ENCODE peak calls at places on chromosomes 16 and 17, in six cellular contexts. H, Q, C, D, N and Z are unnamed samples.

GRCh38 chr17:42050360-42051012 is at the start of gene C17orf113:
- DNase-seq in H (peak; percentile 50), Q (no peak), C (no peak), D (peak; percentile 6), N (peak; percentile 85), Z (peak; percentile 21)

GRCh38 chr17:74807376-74807775 is 31.2 kb upstream of the NAT9 start:
- DNase-seq in H (no peak), Q (no peak), C (no peak), D (no peak), N (no peak), Z (no peak)

GRCh38 chr16:67628216-67628615 is 16.7 kb upstream of the CARMIL2 start:
- DNase-seq in H (no peak), Q (no peak), C (no peak), D (no peak), N (no peak), Z (no peak)

GRCh38 chr16:31093132-31093703 is 1.4 kb downstream of the VKORC1 start:
- DNase-seq in H (no peak), Q (peak; percentile 59), C (no peak), D (peak; percentile 64), N (peak; percentile 30), Z (peak; percentile 31)

GRCh38 chr17:29838961-29839360 is 91.1 kb downstream of the SSH2 start:
- DNase-seq in H (peak; percentile 31), Q (no peak), C (no peak), D (no peak), N (peak; percentile 20), Z (peak; percentile 65)

GRCh38 chr16:27379919-27380318 is 22.1 kb upstream of the IL21R start:
- DNase-seq in H (no peak), Q (no peak), C (no peak), D (no peak), N (no peak), Z (no peak)

GRCh38 chr17:50778988-50779387 is 11.7 kb upstream of the ANKRD40CL start:
- DNase-seq in H (no peak), Q (no peak), C (no peak), D (no peak), N (no peak), Z (no peak)

GRCh38 chr16:20136446-20136968 is 62.8 kb upstream of the GPR139 start:
- DNase-seq in H (no peak), Q (no peak), C (no peak), D (no peak), N (no peak), Z (no peak)

GRCh38 chr17:15886804-15887203 is 58.1 kb upstream of the ADORA2B start:
- DNase-seq in H (no peak), Q (no peak), C (no peak), D (no peak), N (no peak), Z (no peak)

GRCh38 chr17:35898283-35899070 is 18.3 kb upstream of the CCL5 start:
- DNase-seq in H (peak; percentile 9), Q (no peak), C (no peak), D (no peak), N (peak; percentile 66), Z (no peak)

GRCh38 chr17:68789203-68789962 is 165.8 kb downstream of the ABCA8 start:
- DNase-seq in H (no peak), Q (no peak), C (no peak), D (no peak), N (no peak), Z (no peak)

GRCh38 chr16:77588389-77588788 is 133.9 kb upstream of the NUDT7 start:
- DNase-seq in H (no peak), Q (no peak), C (no peak), D (no peak), N (no peak), Z (no peak)

GRCh38 chr17:64418506-64419339 is 28.1 kb upstream of the PECAM1 start:
- DNase-seq in H (no peak), Q (peak; percentile 84), C (peak; percentile 39), D (peak; percentile 88), N (peak; percentile 12), Z (peak; percentile 65)

GRCh38 chr17:77869665-77870132 is 88.8 kb upstream of the TNRC6C start:
- DNase-seq in H (no peak), Q (peak; percentile 97), C (no peak), D (no peak), N (no peak), Z (no peak)

GRCh38 chr17:15404116-15404730 is 62.8 kb upstream of the TEKT3 start:
- DNase-seq in H (no peak), Q (no peak), C (peak; percentile 24), D (peak; percentile 58), N (no peak), Z (peak; percentile 39)

GRCh38 chr17:4444782-4445473 is 11.2 kb downstream of the SPNS3 start:
- DNase-seq in H (peak; percentile 83), Q (no peak), C (no peak), D (no peak), N (peak; percentile 85), Z (no peak)

GRCh38 chr16:72092832-72093447 is 480 bp downstream of the TXNL4B start:
- DNase-seq in H (no peak), Q (no peak), C (peak; percentile 34), D (peak; percentile 78), N (peak; percentile 40), Z (peak; percentile 69)

GRCh38 chr17:7579001-7579838 is at the start of gene CD68:
- DNase-seq in H (peak; percentile 64), Q (peak; percentile 84), C (peak; percentile 66), D (peak; percentile 98), N (peak; percentile 76), Z (peak; percentile 90)

GRCh38 chr16:86222541-86222940 is 287.8 kb upstream of the FOXF1 start:
- DNase-seq in H (no peak), Q (no peak), C (peak; percentile 61), D (peak; percentile 47), N (no peak), Z (peak; percentile 56)

GRCh38 chr16:56419740-56420548 is 5.4 kb downstream of the AMFR start:
- DNase-seq in H (no peak), Q (no peak), C (no peak), D (no peak), N (peak; percentile 78), Z (no peak)

GRCh38 chr16:29141586-29142324 is 156.9 kb downstream of the LAT start:
- DNase-seq in H (no peak), Q (no peak), C (no peak), D (no peak), N (no peak), Z (no peak)

GRCh38 chr17:66240630-66241029 is 11.4 kb upstream of the APOH start:
- DNase-seq in H (no peak), Q (no peak), C (no peak), D (peak; percentile 51), N (no peak), Z (peak; percentile 55)

GRCh38 chr16:51849715-51850114 is 697.2 kb downstream of the TOX3 start:
- DNase-seq in H (no peak), Q (peak; percentile 1), C (no peak), D (no peak), N (no peak), Z (no peak)

DNA sequence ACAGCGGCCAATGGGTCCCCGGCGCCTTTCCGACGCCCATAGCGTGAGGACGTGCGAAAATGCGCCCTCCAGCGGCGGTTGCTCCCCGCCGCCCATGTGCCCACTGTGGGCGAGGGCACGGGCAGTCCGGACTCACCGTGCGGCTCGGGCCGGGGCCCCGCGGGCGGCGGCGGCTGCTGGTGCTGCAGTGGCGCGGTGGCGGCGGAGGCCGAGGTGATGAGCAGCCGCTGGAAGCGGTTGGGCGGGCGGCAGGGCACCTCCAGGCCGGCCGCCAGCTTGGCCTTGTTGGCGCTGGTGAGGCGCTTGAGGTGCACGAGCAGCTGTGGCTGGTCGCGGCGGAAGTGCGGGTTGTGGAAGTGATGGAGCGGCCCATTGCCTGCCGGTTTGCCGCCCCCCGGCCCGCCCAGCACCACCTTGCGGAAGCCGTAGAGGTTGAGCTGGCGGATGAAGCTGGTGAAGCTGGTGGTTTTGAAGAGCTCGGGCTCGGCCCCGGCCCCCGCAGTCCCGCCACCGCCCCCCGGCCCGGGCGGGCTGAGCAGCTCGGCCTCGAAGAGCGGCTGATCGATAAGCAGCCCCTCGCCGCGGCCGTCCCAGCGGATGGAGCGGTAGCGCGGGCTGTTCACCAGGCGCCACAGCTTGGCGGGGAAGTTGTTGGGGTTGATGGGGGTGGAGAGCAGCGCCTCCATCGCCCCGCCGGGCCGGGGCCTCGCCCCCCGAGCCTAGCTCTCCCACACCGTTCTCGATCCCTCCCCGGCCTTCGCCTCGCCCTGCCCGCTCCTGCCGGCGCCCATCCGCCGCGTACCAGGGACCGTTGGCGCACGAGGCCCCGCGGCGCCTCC is at the start of gene HSF5:
- DNase-seq in H (no peak), Q (no peak), C (no peak), D (no peak), N (no peak), Z (no peak)
- TF ChIP-seq CTCF in H (no peak), Q (no peak), C (no peak), D (no peak), N (no peak), Z (no peak)

GRCh38 chr16:89253548-89254287 is 36.2 kb downstream of the ZNF778 start:
- DNase-seq in H (no peak), Q (no peak), C (no peak), D (no peak), N (no peak), Z (no peak)
- TF ChIP-seq CTCF in H (no peak), Q (no peak), C (no peak), D (no peak), N (no peak), Z (no peak)

GRCh38 chr16:4409081-4409932 is 7.1 kb downstream of the CORO7 start:
- DNase-seq in H (no peak), Q (no peak), C (no peak), D (no peak), N (no peak), Z (no peak)
- TF ChIP-seq CTCF in H (no peak), Q (peak; percentile 26), C (no peak), D (peak; percentile 9), N (no peak), Z (peak; percentile 9)

GRCh38 chr16:12760819-12761611 is 42.7 kb downstream of the CPPED1 start:
- DNase-seq in H (no peak), Q (peak; percentile 62), C (no peak), D (no peak), N (no peak), Z (no peak)

GRCh38 chr16:12767897-12768296 is 35.8 kb downstream of the CPPED1 start:
- DNase-seq in H (no peak), Q (no peak), C (no peak), D (no peak), N (no peak), Z (no peak)

GRCh38 chr16:12766853-12767252 is 36.8 kb downstream of the CPPED1 start:
- DNase-seq in H (no peak), Q (no peak), C (no peak), D (no peak), N (no peak), Z (no peak)

GRCh38 chr16:12764813-12765212 is 38.9 kb downstream of the CPPED1 start:
- DNase-seq in H (no peak), Q (no peak), C (no peak), D (no peak), N (no peak), Z (no peak)

DNA sequence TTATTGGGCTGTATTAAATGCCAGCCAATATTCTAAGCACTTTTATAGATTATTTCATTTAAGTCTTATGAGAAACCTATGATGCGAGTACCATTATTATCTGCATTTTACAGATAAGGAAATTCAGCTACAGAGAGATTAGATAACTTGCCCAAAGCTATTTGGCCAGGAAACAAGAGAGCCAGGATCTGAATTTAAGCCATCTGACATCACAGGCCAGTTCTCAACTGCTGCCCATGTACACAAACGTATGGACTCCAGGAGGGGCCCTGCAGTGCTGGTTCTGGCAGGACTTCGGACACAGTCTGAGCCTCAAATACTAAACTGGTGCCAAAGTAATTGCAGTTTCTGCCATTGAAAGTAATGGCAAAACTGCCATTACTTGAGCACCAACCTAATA is 40.2 kb downstream of the CPPED1 start:
- DNase-seq in H (no peak), Q (no peak), C (no peak), D (no peak), N (no peak), Z (no peak)
- TF ChIP-seq CTCF in H (no peak), Q (no peak), C (no peak), D (no peak), N (no peak), Z (no peak)